ENCODE peak calls at places on chromosomes 12 and 14, in four cellular contexts. L, W, F and O are unnamed samples.

GRCh38 chr14:99775351-99775750 is 17.9 kb upstream of the EML1 start:
- DNase-seq in L (no peak), W (no peak), F (no peak), O (no peak)

GRCh38 chr12:30754383-30754749 is 385 bp downstream of the CAPRIN2 start:
- DNase-seq in L (no peak), W (no peak), F (no peak), O (no peak)

GRCh38 chr14:103721334-103722120 is 5.9 kb downstream of the ZFYVE21 start:
- DNase-seq in L (no peak), W (no peak), F (peak; percentile 89), O (no peak)

GRCh38 chr12:56080556-56081138 is 682 bp downstream of the ERBB3 start:
- DNase-seq in L (no peak), W (no peak), F (peak; percentile 30), O (no peak)

GRCh38 chr14:101006008-101006407 is 102.5 kb upstream of the RTL1 start:
- DNase-seq in L (no peak), W (no peak), F (no peak), O (no peak)

GRCh38 chr12:14905269-14906004 is 19.8 kb upstream of the MGP start:
- DNase-seq in L (no peak), W (no peak), F (peak; percentile 24), O (no peak)

GRCh38 chr12:91182664-91183455 is at the start of gene DCN:
- DNase-seq in L (no peak), W (no peak), F (no peak), O (no peak)

GRCh38 chr14:92670177-92670576 is 78.2 kb downstream of the LGMN start:
- DNase-seq in L (peak; percentile 32), W (no peak), F (peak; percentile 56), O (no peak)

GRCh38 chr14:67857778-67858350 is 38.3 kb downstream of the RAD51B start:
- DNase-seq in L (no peak), W (no peak), F (no peak), O (no peak)

GRCh38 chr14:92459479-92460421 is 53.8 kb upstream of the RIN3 start:
- DNase-seq in L (peak; percentile 28), W (no peak), F (no peak), O (no peak)

GRCh38 chr14:68791078-68791983 is 1.5 kb downstream of the ZFP36L1 start:
- DNase-seq in L (no peak), W (no peak), F (peak; percentile 49), O (no peak)

GRCh38 chr12:47156167-47156736 is 76.5 kb upstream of the AMIGO2 start:
- DNase-seq in L (no peak), W (no peak), F (peak; percentile 5), O (no peak)

GRCh38 chr12:54579696-54580333 is 8.6 kb downstream of the PPP1R1A start:
- DNase-seq in L (peak; percentile 47), W (peak; percentile 86), F (peak; percentile 83), O (peak; percentile 56)

GRCh38 chr12:2291182-2291832 is 238.5 kb downstream of the CACNA1C start:
- DNase-seq in L (peak; percentile 59), W (no peak), F (peak; percentile 60), O (peak; percentile 36)

GRCh38 chr12:14443531-14443930 is 78.0 kb downstream of the ATF7IP start:
- DNase-seq in L (no peak), W (no peak), F (peak; percentile 14), O (no peak)

GRCh38 chr14:44634692-44635091 is 127.6 kb upstream of the FSCB start:
- DNase-seq in L (no peak), W (no peak), F (no peak), O (no peak)

GRCh38 chr14:95255487-95255886 is 64.2 kb downstream of the CLMN start:
- DNase-seq in L (no peak), W (no peak), F (peak; percentile 93), O (no peak)

GRCh38 chr12:2752676-2753371 is 41.9 kb upstream of the FKBP4 start:
- DNase-seq in L (no peak), W (peak; percentile 72), F (peak; percentile 65), O (peak; percentile 65)

GRCh38 chr12:120229583-120230325 is 28.8 kb upstream of the RPLP0 start:
- DNase-seq in L (no peak), W (no peak), F (peak; percentile 89), O (no peak)

GRCh38 chr12:98154850-98155249 is 360.5 kb upstream of the TMPO start:
- DNase-seq in L (peak; percentile 82), W (no peak), F (peak; percentile 54), O (no peak)

GRCh38 chr12:96208801-96209534 is 14.8 kb downstream of the ELK3 start:
- DNase-seq in L (no peak), W (no peak), F (no peak), O (no peak)

GRCh38 chr12:50776749-50777728 is 13.1 kb downstream of the ATF1 start:
- DNase-seq in L (no peak), W (no peak), F (no peak), O (no peak)

GRCh38 chr14:77098470-77099353 is 654 bp downstream of the CIPC start:
- DNase-seq in L (peak; percentile 34), W (peak; percentile 70), F (peak; percentile 64), O (no peak)

GRCh38 chr12:99390707-99391106 is 256.8 kb upstream of the GARIN6 start:
- DNase-seq in L (no peak), W (no peak), F (peak; percentile 62), O (no peak)

GRCh38 chr12:104514127-104514810 is 57.5 kb downstream of the CHST11 start:
- DNase-seq in L (no peak), W (no peak), F (no peak), O (no peak)

GRCh38 chr14:100025111-100025510 is 40.1 kb upstream of the EVL start:
- DNase-seq in L (no peak), W (no peak), F (peak; percentile 65), O (no peak)

GRCh38 chr12:3172124-3173007 is 95.2 kb downstream of the TSPAN9 start:
- DNase-seq in L (no peak), W (no peak), F (no peak), O (no peak)

GRCh38 chr12:110826592-110827200 is 20.1 kb upstream of the CCDC63 start:
- DNase-seq in L (peak; percentile 86), W (peak; percentile 88), F (peak; percentile 92), O (peak; percentile 37)

GRCh38 chr12:130796985-130797686 is 41.9 kb downstream of the STX2 start:
- DNase-seq in L (no peak), W (no peak), F (no peak), O (no peak)

GRCh38 chr12:71652656-71653055 is 11.0 kb downstream of the ZFC3H1 start:
- DNase-seq in L (no peak), W (no peak), F (no peak), O (no peak)